ENCODE peak calls at places on chromosomes 11 and 22, in nine cellular contexts. I is stimulated activated effector memory CD8-positive, alpha-beta T cell treated with anti-CD3 and anti-CD28 coated beads, Interleukin-12 subunit alpha, Interleukin-12 subunit beta, amount 100 ng/mL, for 72 hours; Z is midbrain; A is stimulated activated CD4-positive, alpha-beta T cell treated with anti-CD3 and anti-CD28 coated beads, Interleukin-12 subunit alpha, Interleukin-12 subunit beta, amount 100 ng/mL, for 4 hours; F is iris pigment epithelial cell; Q is fibroblast of lung; D is activated T-helper 2 cell treated with anti-CD3 and anti-CD28 coated beads, Interferon-gamma antibody, Interleukin-2, Interleukin-4, amounts not matched to agents 10 μg/mL and 5 μg/mL and 100 μg/mL, durations not matched to agents 14 hours and 24 hours and 36 hours; O is GM12891; H is myocyte. V is an unnamed sample.

GRCh38 chr22:36211237-36211881 is 9.8 kb upstream of the APOL4 start:
- DNase-seq in I (no peak), Z (peak), A (no peak), F (peak), Q (peak), D (no peak), O (no peak), H (no peak), V (no peak)

GRCh38 chr22:45964372-45964771 is 12.6 kb downstream of the WNT7B start:
- DNase-seq in I (no peak), Z (no peak), A (no peak), F (no peak), Q (no peak), D (no peak), O (no peak), H (no peak), V (no peak)

GRCh38 chr22:39183991-39184585 is 31.6 kb upstream of the CBX7 start:
- DNase-seq in I (no peak), Z (peak), A (no peak), F (peak), Q (peak), D (no peak), O (no peak), H (peak), V (no peak)

GRCh38 chr11:63951779-63952536 is 13.2 kb downstream of the NAA40 start:
- DNase-seq in I (peak), Z (no peak), A (no peak), F (no peak), Q (no peak), D (peak), O (no peak), H (no peak), V (no peak)

GRCh38 chr11:96001037-96001436 is 77.1 kb upstream of the MTMR2 start:
- DNase-seq in I (no peak), Z (peak), A (no peak), F (peak), Q (peak), D (no peak), O (no peak), H (peak), V (no peak)

GRCh38 chr11:6611092-6612007 is 666 bp downstream of the TAF10 start:
- DNase-seq in I (no peak), Z (no peak), A (no peak), F (peak), Q (peak), D (no peak), O (no peak), H (peak), V (no peak)

GRCh38 chr11:122656073-122656630 is 630 bp downstream of the UBASH3B start:
- DNase-seq in I (peak), Z (peak), A (peak), F (peak), Q (peak), D (peak), O (peak), H (peak), V (peak)

GRCh38 chr11:68113986-68114385 is 7.2 kb downstream of the CHKA start:
- DNase-seq in I (no peak), Z (no peak), A (no peak), F (peak), Q (no peak), D (no peak), O (no peak), H (no peak), V (no peak)

GRCh38 chr11:45692808-45693453 is 27.5 kb upstream of the CHST1 start:
- DNase-seq in I (no peak), Z (no peak), A (no peak), F (no peak), Q (no peak), D (no peak), O (no peak), H (no peak), V (no peak)

GRCh38 chr11:34915136-34916013 is 804 bp downstream of the APIP start:
- DNase-seq in I (no peak), Z (peak), A (no peak), F (peak), Q (peak), D (no peak), O (no peak), H (peak), V (no peak)

GRCh38 chr22:46810856-46811786 is 48.7 kb downstream of the TBC1D22A start:
- DNase-seq in I (no peak), Z (no peak), A (no peak), F (no peak), Q (no peak), D (no peak), O (no peak), H (peak), V (no peak)

GRCh38 chr11:99865951-99866350 is 821.1 kb upstream of the ARHGAP42 start:
- DNase-seq in I (no peak), Z (no peak), A (no peak), F (peak), Q (peak), D (no peak), O (no peak), H (peak), V (no peak)

GRCh38 chr11:122354029-122354697 is 238.1 kb upstream of the BLID start:
- DNase-seq in I (no peak), Z (no peak), A (no peak), F (no peak), Q (peak), D (no peak), O (no peak), H (peak), V (no peak)

V was measured in neural crest cell.